ENCODE peak calls at places on chromosomes 3 and 15, in four cellular contexts. V, I, G and Z are unnamed samples.
A peak's percentile ranks its signal among the peaks of the same experiment; 100 is the strongest.

GRCh38 chr15:35115155-35115725 is 30.1 kb upstream of the NANOGP8 start:
- DNase-seq in G (no peak), V (no peak), I (no peak), Z (no peak)

GRCh38 chr3:167051421-167051820 is 328.7 kb downstream of the ZBBX start:
- DNase-seq in G (no peak), V (no peak), I (no peak), Z (no peak)

GRCh38 chr15:68820205-68820588 is 498 bp downstream of the ANP32A start:
- DNase-seq in G (peak; percentile 8), V (peak; percentile 40), I (peak; percentile 53), Z (peak; percentile 37)

GRCh38 chr3:82130056-82130455 is 368.6 kb upstream of the GBE1 start:
- DNase-seq in G (no peak), I (no peak), V (no peak), Z (no peak)

GRCh38 chr15:68528891-68529290 is 49.9 kb upstream of the CORO2B start:
- DNase-seq in I (no peak), V (no peak), G (no peak), Z (no peak)

GRCh38 chr3:73056365-73057150 is 4.9 kb upstream of the EBLN2 start:
- DNase-seq in V (peak; percentile 47), G (peak; percentile 3), I (peak; percentile 38), Z (no peak)

GRCh38 chr15:101027920-101028319 is 108.8 kb downstream of the LRRK1 start:
- DNase-seq in V (no peak), G (no peak), I (no peak), Z (no peak)

GRCh38 chr3:15051531-15051930 is 13.6 kb downstream of the MRPS25 start:
- DNase-seq in V (peak; percentile 54), G (no peak), I (peak; percentile 17), Z (peak; percentile 62)

GRCh38 chr3:154126651-154127050 is 5.5 kb downstream of the ARHGEF26 start:
- DNase-seq in G (no peak), V (no peak), I (no peak), Z (no peak)

GRCh38 chr3:16927485-16927884 is 42.7 kb downstream of the PLCL2 start:
- DNase-seq in G (no peak), V (no peak), I (no peak), Z (no peak)

GRCh38 chr3:16410659-16411058 is 102.8 kb downstream of the RFTN1 start:
- DNase-seq in I (no peak), V (no peak), G (no peak), Z (no peak)

GRCh38 chr15:82393671-82394070 is 35.9 kb upstream of the GOLGA6L9 start:
- DNase-seq in G (no peak), V (peak; percentile 41), I (no peak), Z (no peak)

GRCh38 chr3:119289371-119289770 is 4.8 kb upstream of the ARHGAP31 start:
- DNase-seq in I (no peak), V (no peak), G (no peak), Z (no peak)

GRCh38 chr3:179227349-179227748 is 23.6 kb downstream of the KCNMB3 start:
- DNase-seq in V (no peak), G (no peak), I (no peak), Z (no peak)

GRCh38 chr15:82697735-82698407 is 11.8 kb downstream of the AP3B2 start:
- DNase-seq in V (no peak), G (no peak), I (no peak), Z (no peak)

GRCh38 chr3:169478566-169479313 is 184.8 kb downstream of the MECOM start:
- DNase-seq in G (no peak), V (no peak), I (no peak), Z (no peak)

GRCh38 chr15:29822100-29822684 is at the start of gene TJP1:
- DNase-seq in I (no peak), V (peak; percentile 95), G (peak; percentile 28), Z (peak; percentile 93)

GRCh38 chr15:59247364-59247763 is 40.7 kb downstream of the LDHAL6B start:
- DNase-seq in V (peak; percentile 74), I (peak; percentile 9), G (peak; percentile 4), Z (peak; percentile 68)

GRCh38 chr3:170740726-170741591 is 129.0 kb downstream of the RPL22L1 start:
- DNase-seq in G (peak; percentile 3), V (peak; percentile 71), I (no peak), Z (no peak)

GRCh38 chr15:46555547-46555946 is 920.7 kb downstream of the SQOR start:
- DNase-seq in I (no peak), V (no peak), G (no peak), Z (no peak)

GRCh38 chr3:153162513-153163348 is 705 bp downstream of the RAP2B start:
- DNase-seq in V (peak; percentile 60), G (no peak), I (peak; percentile 39), Z (peak; percentile 38)

GRCh38 chr3:159159546-159159945 is 357.7 kb downstream of the MFSD1 start:
- DNase-seq in I (no peak), V (no peak), G (no peak), Z (no peak)

GRCh38 chr15:73951591-73951990 is 25.3 kb downstream of the LOXL1 start:
- DNase-seq in G (no peak), I (no peak), V (no peak), Z (no peak)

GRCh38 chr3:66486646-66487045 is 14.2 kb downstream of the LRIG1 start:
- DNase-seq in G (no peak), I (no peak), V (peak; percentile 73), Z (no peak)

GRCh38 chr3:101484805-101485620 is 28.0 kb downstream of the SENP7 start:
- DNase-seq in V (no peak), G (no peak), I (no peak), Z (no peak)

GRCh38 chr3:142929109-142929508 is 34.4 kb downstream of the PAQR9 start:
- DNase-seq in V (peak; percentile 38), G (no peak), I (no peak), Z (peak; percentile 61)

GRCh38 chr15:68318931-68319909 is 41.7 kb downstream of the FEM1B start:
- DNase-seq in G (no peak), V (no peak), I (no peak), Z (peak; percentile 11)

GRCh38 chr15:51649659-51650521 is 27.3 kb upstream of the DMXL2 start:
- DNase-seq in I (peak; percentile 62), V (peak; percentile 73), G (peak; percentile 31), Z (no peak)